ENCODE peak calls at places on chromosomes 1 and 21, in nine cellular contexts. One of them, this sample, is unnamed.

GRCh38 chr1:66436378-66437135 is 97.4 kb upstream of the SGIP1 start:
- DNase-seq in sigmoid colon: no peak
- DNase-seq in A549: peak
- DNase-seq in ovary: no peak
- DNase-seq in tibial nerve: no peak
- DNase-seq in esophagus muscularis mucosa: peak
- DNase-seq in stomach: no peak
- DNase-seq in suprapubic skin: no peak
- DNase-seq in HepG2: no peak
- DNase-seq in this sample: no peak

GRCh38 chr1:24409535-24409934 is 4.0 kb downstream of the STPG1 start:
- DNase-seq in HepG2: no peak
- DNase-seq in sigmoid colon: no peak
- DNase-seq in suprapubic skin: no peak
- DNase-seq in A549: peak
- DNase-seq in tibial nerve: no peak
- DNase-seq in stomach: no peak
- DNase-seq in esophagus muscularis mucosa: no peak
- DNase-seq in ovary: no peak
- DNase-seq in this sample: no peak

GRCh38 chr1:204723131-204723787 is 37.7 kb upstream of the LRRN2 start:
- DNase-seq in suprapubic skin: no peak
- DNase-seq in HepG2: no peak
- DNase-seq in tibial nerve: no peak
- DNase-seq in esophagus muscularis mucosa: no peak
- DNase-seq in stomach: no peak
- DNase-seq in sigmoid colon: peak
- DNase-seq in ovary: no peak
- DNase-seq in A549: no peak
- DNase-seq in this sample: no peak

GRCh38 chr21:34509151-34509550 is 2.9 kb downstream of the KCNE1 start:
- DNase-seq in esophagus muscularis mucosa: no peak
- DNase-seq in A549: no peak
- DNase-seq in ovary: no peak
- DNase-seq in suprapubic skin: no peak
- DNase-seq in stomach: no peak
- DNase-seq in HepG2: no peak
- DNase-seq in tibial nerve: no peak
- DNase-seq in sigmoid colon: no peak
- DNase-seq in this sample: no peak

GRCh38 chr1:194331758-194332157 is 1145.3 kb upstream of the B3GALT2 start:
- DNase-seq in esophagus muscularis mucosa: no peak
- DNase-seq in A549: no peak
- DNase-seq in stomach: no peak
- DNase-seq in ovary: no peak
- DNase-seq in suprapubic skin: no peak
- DNase-seq in tibial nerve: no peak
- DNase-seq in sigmoid colon: no peak
- DNase-seq in HepG2: no peak
- DNase-seq in this sample: no peak

GRCh38 chr21:43287111-43287973 is 118.5 kb downstream of the CRYAA start:
- DNase-seq in sigmoid colon: no peak
- DNase-seq in stomach: peak
- DNase-seq in suprapubic skin: no peak
- DNase-seq in esophagus muscularis mucosa: no peak
- DNase-seq in tibial nerve: no peak
- DNase-seq in ovary: no peak
- DNase-seq in HepG2: no peak
- DNase-seq in A549: no peak
- DNase-seq in this sample: peak

GRCh38 chr1:29638281-29638680 is 402.0 kb downstream of the PTPRU start:
- DNase-seq in sigmoid colon: no peak
- DNase-seq in ovary: no peak
- DNase-seq in esophagus muscularis mucosa: peak
- DNase-seq in A549: no peak
- DNase-seq in stomach: no peak
- DNase-seq in tibial nerve: no peak
- DNase-seq in suprapubic skin: peak
- DNase-seq in HepG2: no peak
- DNase-seq in this sample: no peak

GRCh38 chr21:40680311-40680710 is 166.6 kb downstream of the DSCAM start:
- DNase-seq in suprapubic skin: no peak
- DNase-seq in stomach: no peak
- DNase-seq in sigmoid colon: no peak
- DNase-seq in esophagus muscularis mucosa: no peak
- DNase-seq in ovary: no peak
- DNase-seq in tibial nerve: no peak
- DNase-seq in A549: no peak
- DNase-seq in HepG2: no peak
- DNase-seq in this sample: no peak

GRCh38 chr1:1210726-1211540 is 3.0 kb downstream of the TNFRSF4 start:
- DNase-seq in A549: no peak
- DNase-seq in ovary: no peak
- DNase-seq in esophagus muscularis mucosa: no peak
- DNase-seq in HepG2: no peak
- DNase-seq in sigmoid colon: no peak
- DNase-seq in tibial nerve: no peak
- DNase-seq in suprapubic skin: no peak
- DNase-seq in stomach: no peak
- DNase-seq in this sample: peak

DNA sequence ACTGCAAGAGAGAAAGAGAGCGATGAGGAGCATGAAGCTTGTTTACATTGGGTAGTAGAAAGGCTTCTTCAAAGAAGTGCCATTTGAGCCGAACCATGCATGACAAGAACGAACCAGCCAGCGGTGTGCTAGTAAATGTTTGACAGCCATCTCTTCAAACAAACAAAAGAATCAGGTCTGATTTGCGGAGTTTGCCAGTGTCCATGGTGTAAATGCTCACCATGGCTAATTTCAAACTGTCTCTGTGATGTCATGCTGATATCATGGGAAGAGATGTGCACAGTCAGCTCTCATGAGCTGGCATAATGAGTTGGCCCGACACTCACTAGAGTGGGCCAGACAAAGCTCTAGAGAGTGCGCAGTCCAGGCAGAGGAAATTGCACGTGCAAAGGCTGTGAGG is 101.1 kb downstream of the KAZN start:
- DNase-seq in HepG2: no peak
- DNase-seq in tibial nerve: no peak
- DNase-seq in ovary: no peak
- DNase-seq in sigmoid colon: no peak
- DNase-seq in esophagus muscularis mucosa: no peak
- DNase-seq in suprapubic skin: no peak
- DNase-seq in stomach: no peak
- DNase-seq in A549: no peak
- DNase-seq in this sample: no peak
- TF ChIP-seq EP300 in HepG2: no peak
- TF ChIP-seq EP300 in tibial nerve: no peak
- TF ChIP-seq EP300 in ovary: no peak
- TF ChIP-seq EP300 in sigmoid colon: no peak
- TF ChIP-seq EP300 in esophagus muscularis mucosa: no peak
- TF ChIP-seq EP300 in suprapubic skin: no peak
- TF ChIP-seq EP300 in stomach: no peak
- TF ChIP-seq EP300 in A549: no peak
- TF ChIP-seq EP300 in this sample: no peak

GRCh38 chr1:235650341-235651169 is 971 bp upstream of the GNG4 start:
- DNase-seq in stomach: no peak
- DNase-seq in suprapubic skin: no peak
- DNase-seq in tibial nerve: no peak
- DNase-seq in sigmoid colon: peak
- DNase-seq in HepG2: peak
- DNase-seq in ovary: peak
- DNase-seq in A549: no peak
- DNase-seq in esophagus muscularis mucosa: peak
- DNase-seq in this sample: peak

GRCh38 chr1:235649722-235650163 is at the start of gene GNG4:
- DNase-seq in suprapubic skin: no peak
- DNase-seq in tibial nerve: no peak
- DNase-seq in A549: no peak
- DNase-seq in sigmoid colon: peak
- DNase-seq in esophagus muscularis mucosa: peak
- DNase-seq in ovary: peak
- DNase-seq in stomach: no peak
- DNase-seq in HepG2: no peak
- DNase-seq in this sample: no peak

GRCh38 chr1:235646463-235646862 is 3.1 kb downstream of the GNG4 start:
- DNase-seq in esophagus muscularis mucosa: no peak
- DNase-seq in ovary: no peak
- DNase-seq in A549: no peak
- DNase-seq in tibial nerve: no peak
- DNase-seq in stomach: no peak
- DNase-seq in sigmoid colon: peak
- DNase-seq in HepG2: no peak
- DNase-seq in suprapubic skin: no peak
- DNase-seq in this sample: no peak

GRCh38 chr1:235648954-235649721 is 446 bp downstream of the GNG4 start:
- DNase-seq in esophagus muscularis mucosa: peak
- DNase-seq in HepG2: peak
- DNase-seq in suprapubic skin: no peak
- DNase-seq in sigmoid colon: peak
- DNase-seq in tibial nerve: no peak
- DNase-seq in A549: no peak
- DNase-seq in ovary: peak
- DNase-seq in stomach: peak
- DNase-seq in this sample: peak

DNA sequence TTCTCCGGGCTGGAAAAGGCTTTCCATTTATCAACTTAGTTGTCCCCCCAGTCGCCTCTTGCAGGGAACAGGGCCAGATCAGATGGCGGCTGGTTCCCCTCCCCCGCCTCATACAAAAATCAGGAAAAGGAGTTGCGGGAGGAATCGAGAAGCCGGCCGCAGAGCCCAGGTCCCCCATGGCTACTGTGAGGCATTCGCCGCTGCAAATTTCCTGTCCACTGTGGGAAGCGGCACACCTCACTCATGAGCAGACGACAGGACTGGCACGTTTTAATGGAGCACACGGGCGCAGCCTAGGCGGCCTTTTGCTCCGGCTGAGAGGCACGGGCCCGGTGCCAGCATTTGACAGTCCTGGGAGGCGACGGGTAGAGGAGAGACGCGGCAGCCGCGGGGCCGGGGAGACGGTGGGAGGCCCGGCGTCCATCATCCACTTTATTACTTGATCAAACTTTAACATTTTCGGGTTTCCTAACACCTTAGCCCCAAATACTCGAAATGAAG is 1.1 kb downstream of the GNG4 start:
- DNase-seq in HepG2: no peak
- DNase-seq in ovary: peak
- DNase-seq in sigmoid colon: peak
- DNase-seq in esophagus muscularis mucosa: peak
- DNase-seq in stomach: no peak
- DNase-seq in suprapubic skin: no peak
- DNase-seq in A549: no peak
- DNase-seq in tibial nerve: no peak
- DNase-seq in this sample: peak
- H3K4me3 ChIP-seq in HepG2: peak
- H3K4me3 ChIP-seq in ovary: peak
- H3K4me3 ChIP-seq in sigmoid colon: peak
- H3K4me3 ChIP-seq in esophagus muscularis mucosa: peak
- H3K4me3 ChIP-seq in stomach: peak
- H3K4me3 ChIP-seq in suprapubic skin: peak
- H3K4me3 ChIP-seq in A549: peak
- H3K4me3 ChIP-seq in tibial nerve: peak
- H3K4me3 ChIP-seq in this sample: peak

GRCh38 chr1:232707142-232707541 is 77.2 kb upstream of the SIPA1L2 start:
- DNase-seq in suprapubic skin: no peak
- DNase-seq in stomach: peak
- DNase-seq in tibial nerve: no peak
- DNase-seq in esophagus muscularis mucosa: no peak
- DNase-seq in HepG2: no peak
- DNase-seq in A549: no peak
- DNase-seq in sigmoid colon: no peak
- DNase-seq in ovary: no peak
- DNase-seq in this sample: no peak

GRCh38 chr1:232704694-232705680 is 75.1 kb upstream of the SIPA1L2 start:
- DNase-seq in sigmoid colon: peak
- DNase-seq in stomach: peak
- DNase-seq in HepG2: peak
- DNase-seq in suprapubic skin: no peak
- DNase-seq in esophagus muscularis mucosa: no peak
- DNase-seq in A549: peak
- DNase-seq in tibial nerve: peak
- DNase-seq in ovary: peak
- DNase-seq in this sample: peak

GRCh38 chr1:232699814-232700213 is 69.9 kb upstream of the SIPA1L2 start:
- DNase-seq in suprapubic skin: no peak
- DNase-seq in HepG2: no peak
- DNase-seq in sigmoid colon: no peak
- DNase-seq in tibial nerve: no peak
- DNase-seq in ovary: no peak
- DNase-seq in esophagus muscularis mucosa: no peak
- DNase-seq in stomach: no peak
- DNase-seq in A549: no peak
- DNase-seq in this sample: no peak

GRCh38 chr1:232705815-232706575 is 76.1 kb upstream of the SIPA1L2 start:
- DNase-seq in tibial nerve: no peak
- DNase-seq in suprapubic skin: no peak
- DNase-seq in esophagus muscularis mucosa: no peak
- DNase-seq in ovary: no peak
- DNase-seq in stomach: no peak
- DNase-seq in HepG2: no peak
- DNase-seq in sigmoid colon: peak
- DNase-seq in A549: no peak
- DNase-seq in this sample: no peak

DNA sequence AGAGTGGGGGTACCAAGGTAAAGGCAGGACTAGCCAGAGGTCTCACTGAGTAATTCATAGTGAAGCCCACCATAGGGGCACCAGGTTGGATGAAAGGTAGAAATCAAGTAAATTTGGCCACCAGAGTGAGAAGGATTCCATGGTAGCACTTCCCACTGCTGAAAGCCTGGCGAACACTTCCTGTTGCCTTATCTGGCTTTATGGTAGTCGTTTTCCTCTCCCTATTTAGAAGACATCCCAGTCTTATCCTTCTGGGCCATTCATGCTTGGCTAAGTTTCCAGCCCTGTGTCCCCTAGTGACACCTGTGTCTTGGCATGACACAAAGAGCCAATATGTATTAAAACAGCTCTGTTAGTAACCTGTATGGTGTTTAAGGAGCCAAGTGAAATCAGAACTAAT is 74.3 kb upstream of the SIPA1L2 start:
- DNase-seq in HepG2: no peak
- DNase-seq in sigmoid colon: no peak
- DNase-seq in esophagus muscularis mucosa: no peak
- DNase-seq in A549: no peak
- DNase-seq in stomach: no peak
- DNase-seq in suprapubic skin: no peak
- DNase-seq in ovary: no peak
- DNase-seq in tibial nerve: no peak
- DNase-seq in this sample: no peak
- H3K27ac ChIP-seq in HepG2: no peak
- H3K27ac ChIP-seq in sigmoid colon: peak
- H3K27ac ChIP-seq in esophagus muscularis mucosa: peak
- H3K27ac ChIP-seq in A549: peak
- H3K27ac ChIP-seq in stomach: peak
- H3K27ac ChIP-seq in suprapubic skin: peak
- H3K27ac ChIP-seq in ovary: no peak
- H3K27ac ChIP-seq in tibial nerve: no peak
- H3K27ac ChIP-seq in this sample: peak

DNA sequence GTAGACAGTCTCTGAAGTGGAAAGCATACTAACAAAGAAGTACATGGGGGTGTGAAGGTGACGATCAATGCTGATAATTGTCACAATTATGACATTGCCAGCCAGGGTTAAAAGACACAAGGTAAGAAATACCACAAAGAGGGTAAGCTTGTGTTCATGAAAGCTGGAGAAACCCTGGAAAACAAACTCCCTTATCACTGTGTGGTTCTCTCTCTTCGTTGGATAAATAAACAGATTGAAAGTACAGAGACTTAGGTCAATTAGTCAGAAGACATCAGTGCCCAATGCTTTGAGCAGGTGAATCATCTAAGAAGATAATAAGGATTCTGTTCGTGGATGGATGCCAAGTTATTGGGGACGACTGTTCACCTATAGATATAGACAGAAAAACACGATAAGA is 22.4 kb upstream of the FCER1A start:
- DNase-seq in tibial nerve: no peak
- DNase-seq in ovary: no peak
- DNase-seq in sigmoid colon: no peak
- DNase-seq in suprapubic skin: no peak
- DNase-seq in A549: no peak
- DNase-seq in esophagus muscularis mucosa: no peak
- DNase-seq in stomach: no peak
- DNase-seq in HepG2: no peak
- DNase-seq in this sample: no peak
- TF ChIP-seq EP300 in tibial nerve: no peak
- TF ChIP-seq EP300 in ovary: no peak
- TF ChIP-seq EP300 in sigmoid colon: no peak
- TF ChIP-seq EP300 in suprapubic skin: no peak
- TF ChIP-seq EP300 in A549: no peak
- TF ChIP-seq EP300 in esophagus muscularis mucosa: no peak
- TF ChIP-seq EP300 in stomach: no peak
- TF ChIP-seq EP300 in HepG2: no peak
- TF ChIP-seq EP300 in this sample: no peak